ENCODE peak calls at places on chromosomes 11 and 22, in six cellular contexts. J is GM23338, F is Karpas-422, Z is PC-3, Q is HCT116, W is GM23248. B is an unnamed sample.

GRCh38 chr22:48696371-48696770 is 1131.3 kb downstream of the BRD1 start:
- DNase-seq in J (no peak), Q (no peak), Z (no peak), W (no peak), F (no peak), B (no peak)

GRCh38 chr11:64598797-64599697 is 8.0 kb downstream of the SLC22A12 start:
- DNase-seq in Z (no peak), W (no peak), F (no peak), Q (no peak), J (no peak), B (no peak)

GRCh38 chr22:48821346-48822186 is 1006.1 kb downstream of the BRD1 start:
- DNase-seq in W (no peak), Q (no peak), J (peak; percentile 1), F (peak; percentile 44), Z (no peak), B (no peak)

GRCh38 chr11:31643831-31644230 is 134.3 kb downstream of the ELP4 start:
- DNase-seq in Q (no peak), W (peak; percentile 49), J (no peak), Z (peak; percentile 78), F (no peak), B (no peak)

GRCh38 chr11:92717240-92717639 is 252.2 kb upstream of the MTNR1B start:
- DNase-seq in Z (no peak), W (no peak), F (no peak), J (no peak), Q (no peak), B (no peak)

GRCh38 chr11:57546869-57547518 is 9.6 kb downstream of the SMTNL1 start:
- DNase-seq in W (peak; percentile 81), F (no peak), Z (peak; percentile 62), Q (no peak), J (peak; percentile 67), B (no peak)

GRCh38 chr22:41217553-41218157 is 12.5 kb downstream of the L3MBTL2 start:
- DNase-seq in J (peak; percentile 59), W (peak; percentile 89), F (no peak), Z (no peak), Q (no peak), B (no peak)

GRCh38 chr11:57484141-57484710 is 23.9 kb downstream of the RTN4RL2 start:
- DNase-seq in Q (no peak), W (peak; percentile 48), F (peak; percentile 66), Z (no peak), J (no peak), B (no peak)

GRCh38 chr11:57476883-57477506 is 16.7 kb downstream of the RTN4RL2 start:
- DNase-seq in Z (peak; percentile 66), F (peak; percentile 72), W (peak; percentile 26), Q (no peak), J (peak; percentile 73), B (peak; percentile 64)

GRCh38 chr11:104582431-104582830 is 315.8 kb downstream of the CASP12 start:
- DNase-seq in Q (no peak), F (no peak), J (no peak), W (no peak), Z (no peak), B (no peak)

GRCh38 chr22:40322818-40323447 is 23.4 kb upstream of the ADSL start:
- DNase-seq in W (no peak), J (no peak), F (no peak), Q (no peak), Z (no peak), B (no peak)

GRCh38 chr11:107844041-107844440 is 14.5 kb downstream of the SLC35F2 start:
- DNase-seq in Z (peak; percentile 96), J (no peak), F (no peak), W (peak; percentile 82), Q (no peak), B (peak; percentile 38)

GRCh38 chr11:76151561-76152085 is 54.7 kb downstream of the WNT11 start:
- DNase-seq in Z (no peak), W (no peak), Q (no peak), J (no peak), F (no peak), B (peak; percentile 78)

GRCh38 chr11:84398017-84398626 is 1112.0 kb upstream of the CCDC90B start:
- DNase-seq in W (peak; percentile 58), J (peak; percentile 56), Z (peak; percentile 52), F (peak; percentile 71), Q (no peak), B (no peak)

GRCh38 chr11:37721485-37721884 is 1123.4 kb upstream of the RAG2 start:
- DNase-seq in W (no peak), Q (no peak), J (no peak), F (no peak), Z (peak; percentile 69), B (no peak)

GRCh38 chr22:35604671-35605457 is 12.3 kb downstream of the MB start:
- DNase-seq in W (no peak), Q (no peak), F (no peak), J (no peak), Z (peak; percentile 49), B (peak; percentile 72)

GRCh38 chr11:120363436-120363835 is 27.2 kb downstream of the ARHGEF12 start:
- DNase-seq in Z (no peak), J (no peak), Q (no peak), W (peak; percentile 33), F (no peak), B (no peak)

GRCh38 chr11:126082251-126083109 is 19.8 kb upstream of the CDON start:
- DNase-seq in Q (no peak), Z (no peak), J (peak; percentile 67), W (no peak), F (peak; percentile 88), B (no peak)

GRCh38 chr11:126086248-126086647 is 23.6 kb upstream of the CDON start:
- DNase-seq in Z (no peak), J (no peak), W (no peak), F (no peak), Q (no peak), B (no peak)

GRCh38 chr11:126084608-126084912 is 21.9 kb upstream of the CDON start:
- DNase-seq in Z (no peak), W (no peak), J (no peak), Q (no peak), F (no peak), B (no peak)

GRCh38 chr11:126081915-126082250 is 19.2 kb upstream of the CDON start:
- DNase-seq in F (no peak), W (no peak), Z (no peak), Q (no peak), J (no peak), B (no peak)

GRCh38 chr11:126083829-126084607 is 21.4 kb upstream of the CDON start:
- DNase-seq in J (no peak), Q (no peak), Z (no peak), F (no peak), W (no peak), B (no peak)
- H3K4me2 ChIP-seq in J (peak overlapping the region; percentile 69), Q (no peak overlapping the region), Z (no peak overlapping the region), F (no peak overlapping the region), W (no peak overlapping the region), B (no peak overlapping the region)

GRCh38 chr11:124311677-124312076 is 2.1 kb downstream of the OR8D1 start:
- DNase-seq in Z (no peak), W (no peak), Q (no peak), F (no peak), J (no peak), B (no peak)

GRCh38 chr11:124313131-124313530 is 618 bp downstream of the OR8D1 start:
- DNase-seq in F (no peak), W (no peak), Q (no peak), J (no peak), Z (no peak), B (no peak)

GRCh38 chr11:124311269-124311668 is 2.5 kb downstream of the OR8D1 start:
- DNase-seq in Q (no peak), J (no peak), Z (no peak), F (no peak), W (no peak), B (no peak)

GRCh38 chr11:124315052-124315451 is 1.3 kb upstream of the OR8D1 start:
- DNase-seq in Z (peak; percentile 68), Q (no peak), W (peak; percentile 34), F (no peak), J (no peak), B (no peak)

GRCh38 chr11:124313849-124314248 is at the start of gene OR8D1:
- DNase-seq in W (no peak), Z (no peak), F (no peak), Q (no peak), J (no peak), B (no peak)
- H3K9me2 ChIP-seq in W (no peaks in the 10 kb centered on the region), Z (no peaks in the 10 kb centered on the region), F (no peaks in the 10 kb centered on the region), Q (no peaks in the 10 kb centered on the region), J (peaks cover 13% of the 10 kb centered on the region), B (no peaks in the 10 kb centered on the region)

GRCh38 chr22:43991316-43992020 is 32.6 kb upstream of the PARVB start:
- DNase-seq in Z (no peak), F (no peak), W (no peak), J (no peak), Q (no peak), B (no peak)
- H3K4me2 ChIP-seq in Z (no peak overlapping the region), F (no peak overlapping the region), W (peak overlapping the region; percentile 15), J (no peak overlapping the region), Q (no peak overlapping the region), B (no peak overlapping the region)

DNA sequence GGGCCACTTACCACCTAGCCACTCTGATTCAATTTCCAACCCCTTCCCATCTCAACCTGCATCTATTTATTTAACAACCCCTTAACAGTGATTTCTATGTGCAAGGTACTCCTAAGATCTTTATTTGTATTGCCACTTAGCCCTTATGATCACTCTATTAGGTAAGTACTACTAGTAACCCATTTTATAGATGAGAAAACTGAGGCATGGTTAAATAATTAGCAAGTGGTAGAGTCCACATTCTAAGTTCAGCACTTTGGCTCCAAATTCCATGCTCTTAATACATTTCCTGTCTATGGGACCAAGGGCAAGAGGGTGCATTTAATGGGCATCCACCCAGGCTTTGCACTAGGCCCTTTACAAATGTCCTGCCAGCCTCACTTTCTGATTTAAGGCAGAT is 38.1 kb upstream of the CSNK2A3 start:
- DNase-seq in W (no peak), Q (no peak), J (no peak), Z (no peak), F (no peak), B (no peak)
- H3K9me2 ChIP-seq in W (no peaks in the 10 kb centered on the region), Q (no peaks in the 10 kb centered on the region), J (no peaks in the 10 kb centered on the region), Z (no peaks in the 10 kb centered on the region), F (no peaks in the 10 kb centered on the region), B (no peaks in the 10 kb centered on the region)

GRCh38 chr11:94449437-94449836 is 44.2 kb downstream of the MRE11 start:
- DNase-seq in J (no peak), Z (peak; percentile 99), W (peak; percentile 92), Q (no peak), F (no peak), B (no peak)

GRCh38 chr11:94452988-94453387 is 40.7 kb downstream of the MRE11 start:
- DNase-seq in Q (no peak), J (no peak), F (no peak), Z (no peak), W (no peak), B (no peak)

GRCh38 chr11:94445641-94446040 is 44.4 kb upstream of the GPR83 start:
- DNase-seq in Q (no peak), Z (no peak), W (no peak), J (no peak), F (no peak), B (no peak)

GRCh38 chr11:94449029-94449428 is 44.6 kb downstream of the MRE11 start:
- DNase-seq in Z (no peak), J (no peak), Q (no peak), W (peak; percentile 38), F (no peak), B (no peak)

DNA sequence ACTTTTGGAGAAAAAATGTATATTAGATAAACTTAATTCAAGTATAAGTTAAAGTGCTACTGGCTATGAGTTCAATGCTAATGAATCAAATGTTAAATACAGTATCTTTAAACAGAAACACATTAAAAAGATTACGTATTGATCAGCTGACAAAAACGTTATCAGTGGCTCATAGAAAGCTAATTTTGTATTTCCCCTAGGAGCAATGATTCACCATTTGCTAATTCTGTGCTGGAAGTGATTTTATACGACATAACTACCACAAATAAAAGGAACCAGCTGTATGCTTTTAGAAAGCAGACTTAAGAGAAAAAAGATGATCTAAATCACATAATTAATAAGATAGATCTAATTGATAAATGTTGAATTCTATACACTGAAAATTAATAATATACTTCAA is 43.6 kb downstream of the MRE11 start:
- DNase-seq in Z (peak; percentile 21), Q (no peak), J (no peak), W (peak; percentile 68), F (no peak), B (no peak)
- H3K4me2 ChIP-seq in Z (peak overlapping the region; percentile 59), Q (no peak overlapping the region), J (no peak overlapping the region), W (peak overlapping the region; percentile 46), F (no peak overlapping the region), B (peak overlapping the region; percentile 18)